ENCODE peak calls at places on chromosomes 4 and X, in five cellular contexts. N is HepG2, B is stomach, E is K562, K is A549. V is an unnamed sample.

GRCh38 chr4:181870326-181870725 is 372.9 kb upstream of the TENM3 start:
- DNase-seq in E (no peak), K (no peak), N (no peak), B (no peak), V (no peak)

GRCh38 chrX:72662020-72662747 is 51.9 kb downstream of the PHKA1 start:
- DNase-seq in B (no peak), N (no peak), K (no peak), E (no peak), V (no peak)

GRCh38 chr4:88698539-88698938 is 910 bp upstream of the NAP1L5 start:
- DNase-seq in N (no peak), E (peak; percentile 57), K (no peak), B (no peak), V (no peak)

GRCh38 chr4:97664741-97665140 is 478.5 kb downstream of the STPG2 start:
- DNase-seq in K (no peak), B (no peak), N (no peak), E (no peak), V (no peak)

GRCh38 chr4:158824425-158825274 is 55.8 kb downstream of the FNIP2 start:
- DNase-seq in E (no peak), N (no peak), B (peak; percentile 61), K (no peak), V (no peak)

GRCh38 chrX:72280210-72280882 is 3.3 kb upstream of the RPS4X start:
- DNase-seq in E (peak; percentile 22), B (no peak), K (no peak), N (no peak), V (no peak)

GRCh38 chr4:165606465-165607205 is 227.8 kb downstream of the CPE start:
- DNase-seq in B (no peak), E (no peak), K (no peak), N (no peak), V (no peak)

GRCh38 chr4:108492816-108493595 is 127.4 kb upstream of the RPL34 start:
- DNase-seq in N (peak; percentile 16), B (no peak), K (peak; percentile 2), E (no peak), V (no peak)

GRCh38 chr4:88179261-88179660 is 20.8 kb upstream of the ABCG2 start:
- DNase-seq in B (no peak), E (no peak), N (no peak), K (no peak), V (no peak)

GRCh38 chr4:75895744-75896314 is 6.4 kb downstream of the PPEF2 start:
- DNase-seq in K (peak; percentile 27), N (peak; percentile 52), B (no peak), E (peak; percentile 65), V (no peak)

GRCh38 chr4:168641811-168642140 is 144.9 kb downstream of the PALLD start:
- DNase-seq in N (no peak), E (no peak), K (no peak), B (no peak), V (no peak)

GRCh38 chr4:124337874-124338273 is 374.7 kb downstream of the ANKRD50 start:
- DNase-seq in K (no peak), N (no peak), E (no peak), B (no peak), V (no peak)

GRCh38 chr4:140800686-140801085 is 44.5 kb upstream of the TBC1D9 start:
- DNase-seq in N (no peak), B (no peak), E (no peak), K (no peak), V (no peak)

GRCh38 chrX:20571611-20572010 is 304.9 kb upstream of the RPS6KA3 start:
- DNase-seq in N (no peak), B (no peak), E (no peak), K (no peak), V (no peak)

GRCh38 chrX:97332963-97333362 is 449.3 kb downstream of the RPA4 start:
- DNase-seq in K (no peak), B (no peak), E (no peak), N (no peak), V (no peak)

GRCh38 chrX:136711147-136711546 is 63.2 kb downstream of the CD40LG start:
- DNase-seq in E (no peak), K (peak; percentile 53), N (no peak), B (peak; percentile 35), V (peak; percentile 28)

GRCh38 chrX:68807818-68808217 is 21.0 kb upstream of the EFNB1 start:
- DNase-seq in E (no peak), B (no peak), N (no peak), K (peak; percentile 48), V (peak; percentile 48)

GRCh38 chr4:77854431-77855111 is 8.1 kb upstream of the MRPL1 start:
- DNase-seq in N (no peak), K (no peak), B (no peak), E (no peak), V (no peak)

GRCh38 chr4:119299221-119300071 is 22.5 kb downstream of the FABP2 start:
- DNase-seq in K (peak; percentile 14), E (peak; percentile 10), B (no peak), N (peak; percentile 54), V (no peak)

GRCh38 chr4:93072292-93072691 is 756.3 kb upstream of the ATOH1 start:
- DNase-seq in E (no peak), N (no peak), K (no peak), B (no peak), V (no peak)

GRCh38 chr4:38162240-38162784 is 202.1 kb downstream of the PTTG2 start:
- DNase-seq in B (peak; percentile 59), E (no peak), K (peak; percentile 76), N (peak; percentile 96), V (no peak)

GRCh38 chrX:129932792-129933321 is 26.9 kb downstream of the UTP14A start:
- DNase-seq in N (no peak), B (no peak), K (peak; percentile 44), E (peak; percentile 63), V (no peak)

GRCh38 chrX:7926501-7926900 is 712 bp downstream of the PNPLA4 start:
- DNase-seq in N (no peak), E (no peak), B (no peak), K (no peak), V (no peak)

GRCh38 chr4:147362868-147363440 is 117.9 kb upstream of the EDNRA start:
- DNase-seq in E (no peak), K (no peak), B (peak; percentile 48), N (no peak), V (peak; percentile 53)

GRCh38 chr4:168585168-168586091 is 88.6 kb downstream of the PALLD start:
- DNase-seq in B (peak; percentile 77), E (peak; percentile 14), N (peak; percentile 20), K (peak; percentile 82), V (peak; percentile 71)

GRCh38 chr4:104490096-104490769 is 4.5 kb downstream of the CXXC4 start:
- DNase-seq in B (no peak), E (no peak), N (no peak), K (peak; percentile 3), V (no peak)

GRCh38 chr4:71659979-71660378 is 123.9 kb downstream of the GC start:
- DNase-seq in B (no peak), N (no peak), K (no peak), E (no peak), V (no peak)

GRCh38 chr4:177907736-177908424 is 465.6 kb upstream of the AGA start:
- DNase-seq in B (no peak), N (no peak), E (no peak), K (peak; percentile 1), V (no peak)

GRCh38 chrX:2159858-2160257 is 340.9 kb downstream of the DHRSX start:
- DNase-seq in E (no peak), N (no peak), K (no peak), B (no peak), V (no peak)

GRCh38 chr4:15479089-15479912 is 9.6 kb downstream of the CC2D2A start:
- DNase-seq in K (peak; percentile 84), E (peak; percentile 22), N (peak; percentile 77), B (peak; percentile 31), V (no peak)

GRCh38 chr4:41797260-41797659 is 48.7 kb upstream of the PHOX2B start:
- DNase-seq in N (no peak), E (no peak), B (no peak), K (no peak), V (no peak)

GRCh38 chrX:40097101-40097491 is 662 bp downstream of the BCOR start:
- DNase-seq in K (no peak), E (peak; percentile 29), B (no peak), N (no peak), V (no peak)
- H3K9me3 ChIP-seq in K (no peaks in the 10 kb centered on the region), E (no peaks in the 10 kb centered on the region), B (no peaks in the 10 kb centered on the region), N (no peaks in the 10 kb centered on the region), V (no peaks in the 10 kb centered on the region)

DNA sequence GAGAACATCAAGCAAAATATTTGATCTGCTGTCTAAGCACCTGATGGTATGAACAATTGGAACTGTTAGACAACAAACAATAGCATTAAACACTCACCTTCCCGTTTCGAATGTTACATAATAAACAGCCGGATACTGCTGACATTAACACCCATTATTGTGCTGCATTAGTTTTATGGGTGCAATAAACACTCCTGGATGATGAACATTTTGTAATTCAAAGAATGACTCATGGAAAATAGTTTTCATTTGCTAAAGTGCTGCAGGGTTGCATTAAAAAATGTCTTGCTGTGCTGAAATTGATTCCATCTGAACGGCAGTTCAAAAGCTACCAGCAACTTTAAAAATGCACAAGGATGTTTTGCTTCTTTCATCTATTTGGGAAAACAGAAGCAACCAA is 100.8 kb upstream of the SORBS2 start:
- DNase-seq in B (no peak), K (no peak), N (no peak), E (no peak), V (no peak)
- TF ChIP-seq EP300 in B (no peak), K (no peak), N (no peak), E (no peak), V (no peak)

DNA sequence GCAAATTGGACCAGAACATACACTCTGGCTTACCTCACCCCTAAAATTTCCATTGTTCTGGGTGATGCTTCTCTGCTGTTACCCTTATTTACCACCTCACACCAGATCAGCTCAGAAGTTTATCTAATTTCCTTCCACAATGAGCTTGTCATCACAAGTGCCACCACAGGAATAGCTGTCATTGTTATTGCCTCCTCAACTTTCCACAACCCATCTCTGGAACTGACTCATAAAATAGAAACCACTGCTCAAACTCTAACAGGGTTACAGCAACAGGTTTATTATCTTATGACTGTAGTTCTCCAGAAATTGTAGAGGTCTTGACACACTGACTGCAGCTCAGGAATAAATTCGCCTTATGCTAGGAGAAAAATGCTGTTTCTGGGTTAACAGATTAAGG is 52.7 kb downstream of the ZNF718 start:
- DNase-seq in K (no peak), N (no peak), B (no peak), E (no peak), V (no peak)
- H3K9me3 ChIP-seq in K (peaks cover 19% of the 10 kb centered on the region), N (peaks cover 92% of the 10 kb centered on the region), B (peaks cover 38% of the 10 kb centered on the region), E (peaks cover 1% of the 10 kb centered on the region), V (no peaks in the 10 kb centered on the region)

GRCh38 chr4:70402762-70403161 is 5.0 kb downstream of the OPRPN start:
- DNase-seq in B (no peak), N (no peak), K (no peak), E (no peak), V (no peak)

DNA sequence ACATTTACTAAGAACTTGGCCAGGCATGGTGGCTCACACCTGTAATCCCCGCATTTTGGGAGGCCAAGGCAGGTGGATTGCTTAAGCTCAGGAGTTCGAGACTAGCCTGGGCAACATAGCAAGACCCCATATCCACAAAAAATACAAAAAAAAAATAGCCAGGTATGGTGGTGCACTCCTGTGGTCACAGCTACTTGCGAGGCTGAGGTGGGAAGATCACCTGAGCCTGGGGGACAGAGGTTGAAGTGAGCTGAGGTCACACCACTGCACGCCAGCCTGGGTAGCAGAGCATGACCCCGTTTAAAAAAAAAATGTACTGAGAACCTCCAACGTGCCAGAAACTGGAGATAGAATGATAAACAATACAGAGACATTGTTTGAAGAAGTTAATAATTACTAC is 8.0 kb downstream of the OPRPN start:
- DNase-seq in E (no peak), B (no peak), N (no peak), K (no peak), V (no peak)
- TF ChIP-seq EP300 in E (no peak), B (no peak), N (no peak), K (no peak), V (no peak)

V was measured in tibial nerve.